ENCODE peak calls at places on chromosomes 16 and 17, in five cellular contexts. B is RWPE1, H is cardiac muscle cell, Z is lung microvascular endothelial cell, R is memory B cell. Q is an unnamed sample.

GRCh38 chr16:48609453-48610023 is 442 bp downstream of the N4BP1 start:
- DNase-seq in B (peak), Z (peak), H (peak), R (no peak), Q (no peak)

GRCh38 chr17:2875608-2876007 is 79.4 kb downstream of the RAP1GAP2 start:
- DNase-seq in Z (no peak), R (no peak), B (no peak), H (no peak), Q (no peak)

GRCh38 chr16:11621920-11622651 is 35.4 kb upstream of the LITAF start:
- DNase-seq in B (no peak), R (no peak), Z (no peak), H (no peak), Q (no peak)

GRCh38 chr17:33944826-33945225 is 310.3 kb upstream of the CCL2 start:
- DNase-seq in H (no peak), R (no peak), Z (no peak), B (no peak), Q (no peak)

GRCh38 chr17:17569691-17570090 is 21.8 kb downstream of the PEMT start:
- DNase-seq in R (no peak), Z (no peak), B (no peak), H (no peak), Q (no peak)

GRCh38 chr16:86664518-86665318 is 86.4 kb downstream of the FOXL1 start:
- DNase-seq in B (peak), H (peak), Z (peak), R (no peak), Q (peak)

GRCh38 chr16:48155926-48156789 is at the start of gene ABCC12:
- DNase-seq in H (no peak), Z (no peak), R (no peak), B (no peak), Q (no peak)

GRCh38 chr16:57048095-57048494 is 44.3 kb upstream of the CPNE2 start:
- DNase-seq in H (no peak), Z (no peak), R (no peak), B (no peak), Q (no peak)

GRCh38 chr17:43634681-43635125 is 27.0 kb downstream of the MEOX1 start:
- DNase-seq in H (peak), Z (no peak), B (no peak), R (no peak), Q (peak)

GRCh38 chr17:44887971-44888955 is 11.0 kb downstream of the EFTUD2 start:
- DNase-seq in H (no peak), B (no peak), R (no peak), Z (no peak), Q (no peak)